ENCODE peak calls at places on chromosomes 3 and 15, in four cellular contexts. S is K562, D is HepG2, R is GM12878. E is an unnamed sample.

GRCh38 chr3:185688808-185689207 is 102.7 kb downstream of the SENP2 start:
- DNase-seq in D (peak; percentile 35), S (no peak), R (no peak), E (no peak)

GRCh38 chr3:109930592-109930991 is 593.2 kb upstream of the DPPA4 start:
- DNase-seq in S (no peak), R (no peak), D (no peak), E (no peak)

GRCh38 chr15:25682349-25682748 is 180.8 kb downstream of the ATP10A start:
- DNase-seq in R (no peak), D (no peak), S (no peak), E (no peak)

GRCh38 chr3:130662407-130663028 is 84.1 kb downstream of the PIK3R4 start:
- DNase-seq in S (no peak), D (no peak), R (no peak), E (no peak)

GRCh38 chr3:25465266-25465860 is 37.3 kb downstream of the RARB start:
- DNase-seq in D (no peak), S (no peak), R (no peak), E (no peak)

GRCh38 chr3:195847061-195847950 is 35.6 kb upstream of the MUC4 start:
- DNase-seq in D (peak; percentile 83), R (no peak), S (no peak), E (no peak)

GRCh38 chr15:55799287-55800212 is 56.6 kb upstream of the PRTG start:
- DNase-seq in D (peak; percentile 46), R (peak; percentile 4), S (peak; percentile 38), E (peak; percentile 56)

GRCh38 chr3:189898559-189899153 is 222.0 kb downstream of the P3H2 start:
- DNase-seq in R (no peak), D (no peak), S (no peak), E (no peak)

GRCh38 chr3:51637941-51638471 is 33.0 kb upstream of the TEX264 start:
- DNase-seq in S (peak; percentile 73), R (no peak), D (peak; percentile 74), E (peak; percentile 78)

DNA sequence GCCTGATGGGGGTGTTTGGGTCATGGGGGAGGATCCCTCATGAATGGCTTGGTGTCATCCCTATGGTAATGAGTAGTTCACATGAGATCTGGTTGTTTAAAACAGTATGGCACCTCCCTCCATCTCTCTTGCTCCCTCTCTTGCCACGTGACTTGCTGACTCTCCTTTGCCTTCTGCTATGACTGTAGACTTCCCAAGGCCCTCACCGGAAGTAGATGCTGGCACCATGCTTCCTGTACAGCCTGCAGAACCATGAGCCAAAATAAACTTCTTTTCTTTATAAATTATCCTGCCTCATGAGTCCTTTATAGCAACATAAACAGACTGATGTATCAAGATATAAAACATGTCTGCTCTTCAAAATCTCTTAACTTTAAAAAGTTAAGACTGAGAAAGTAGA is 96.1 kb downstream of the TFDP2 start:
- DNase-seq in R (no peak), S (no peak), D (no peak), E (no peak)
- TF ChIP-seq FOXK2 in R (no peak), S (no peak), D (no peak), E (no peak)

GRCh38 chr3:100893108-100893507 is 100.1 kb downstream of the ABI3BP start:
- DNase-seq in D (no peak), S (no peak), R (no peak), E (no peak)

GRCh38 chr3:100896994-100897393 is 96.2 kb downstream of the ABI3BP start:
- DNase-seq in S (no peak), R (no peak), D (no peak), E (no peak)

GRCh38 chr3:100893590-100893989 is 99.6 kb downstream of the ABI3BP start:
- DNase-seq in R (no peak), S (no peak), D (peak; percentile 3), E (peak; percentile 34)

GRCh38 chr3:100891033-100891432 is 102.2 kb downstream of the ABI3BP start:
- DNase-seq in R (no peak), D (no peak), S (no peak), E (no peak)

GRCh38 chr3:100891827-100892226 is 101.4 kb downstream of the ABI3BP start:
- DNase-seq in R (no peak), S (no peak), D (no peak), E (no peak)
- TF ChIP-seq BHLHE40 in R (no peak), S (no peak), D (no peak), E (no peak)

DNA sequence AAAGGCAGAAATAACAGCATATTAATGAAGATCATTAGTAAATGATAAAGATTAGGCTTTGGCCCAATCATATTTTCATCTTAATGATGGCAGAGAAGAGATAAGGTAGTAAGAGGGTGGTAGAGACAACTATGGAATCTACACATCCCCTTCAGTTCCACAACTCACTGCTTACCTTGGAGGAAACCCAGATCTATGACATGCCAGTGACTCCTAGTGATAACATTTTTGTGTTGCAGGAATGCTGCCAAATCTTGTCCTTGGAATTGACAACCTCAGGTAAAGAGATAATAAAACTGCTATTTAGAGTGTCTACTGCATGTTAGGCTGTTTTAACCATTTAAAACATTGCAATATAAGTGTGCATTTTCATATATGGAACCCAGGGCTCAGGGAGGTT is 347.5 kb upstream of the ARPP21 start:
- DNase-seq in D (no peak), S (no peak), R (no peak), E (no peak)
- TF ChIP-seq FOXK2 in D (no peak), S (no peak), R (no peak), E (no peak)

GRCh38 chr3:99640214-99640851 is 1.9 kb downstream of the COL8A1 start:
- DNase-seq in R (no peak), D (no peak), S (no peak), E (no peak)
- TF ChIP-seq BHLHE40 in R (no peak), D (no peak), S (no peak), E (no peak)

GRCh38 chr15:39597751-39598185 is 16.9 kb downstream of the THBS1 start:
- DNase-seq in D (no peak), S (no peak), R (no peak), E (no peak)

GRCh38 chr15:39597336-39597735 is 16.5 kb downstream of the THBS1 start:
- DNase-seq in S (no peak), R (no peak), D (no peak), E (no peak)

GRCh38 chr15:39599871-39600270 is 19.0 kb downstream of the THBS1 start:
- DNase-seq in S (no peak), D (no peak), R (no peak), E (no peak)

GRCh38 chr15:39598186-39598850 is 17.4 kb downstream of the THBS1 start:
- DNase-seq in R (no peak), S (no peak), D (no peak), E (no peak)

DNA sequence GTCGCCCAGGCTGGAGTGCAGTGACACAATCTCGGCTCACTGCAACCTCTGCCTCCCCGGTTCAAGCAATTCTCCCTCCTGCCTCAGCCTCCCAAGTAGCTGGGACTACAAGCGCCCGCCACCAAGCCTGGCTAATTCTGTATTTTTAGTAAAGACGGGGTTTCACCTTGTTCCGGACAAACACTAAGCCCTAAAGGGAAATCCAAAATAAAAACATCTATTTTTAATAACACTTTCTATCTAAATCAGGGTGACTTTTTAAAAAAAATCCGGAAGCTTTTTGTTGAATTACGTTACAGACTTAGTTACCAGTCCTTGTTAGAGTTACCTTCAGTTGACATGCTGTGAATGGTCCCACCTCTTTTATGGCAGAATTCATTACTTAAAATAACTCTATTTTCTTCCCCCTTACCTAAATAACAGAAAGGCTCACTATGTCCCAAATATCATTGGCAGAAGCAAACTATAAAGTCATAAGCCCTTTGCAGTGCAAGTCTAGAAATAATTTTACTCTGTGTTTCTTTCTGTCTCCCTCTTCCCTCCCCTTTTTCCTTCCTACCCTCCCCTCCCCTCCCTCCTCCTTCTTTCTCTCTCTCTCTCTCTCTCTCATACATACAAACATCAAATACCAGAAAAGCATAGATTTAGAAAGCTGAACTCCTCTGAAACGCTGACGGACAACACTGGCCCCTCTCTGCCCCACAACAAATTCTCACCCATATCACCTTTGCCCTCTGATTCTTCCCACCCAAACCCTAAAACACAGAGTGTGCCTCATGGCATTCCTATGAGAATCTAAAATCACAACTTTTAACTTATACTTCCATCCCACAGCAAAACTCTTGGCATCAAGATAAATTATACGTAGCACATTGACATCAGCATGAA is 18.3 kb downstream of the THBS1 start:
- DNase-seq in D (no peak), S (no peak), R (no peak), E (no peak)
- TF ChIP-seq FOXK2 in D (no peak), S (no peak), R (no peak), E (no peak)

GRCh38 chr3:74862501-74862900 is 248.0 kb upstream of the CNTN3 start:
- DNase-seq in R (no peak), S (no peak), D (no peak), E (no peak)
- TF ChIP-seq BHLHE40 in R (no peak), S (no peak), D (no peak), E (no peak)

DNA sequence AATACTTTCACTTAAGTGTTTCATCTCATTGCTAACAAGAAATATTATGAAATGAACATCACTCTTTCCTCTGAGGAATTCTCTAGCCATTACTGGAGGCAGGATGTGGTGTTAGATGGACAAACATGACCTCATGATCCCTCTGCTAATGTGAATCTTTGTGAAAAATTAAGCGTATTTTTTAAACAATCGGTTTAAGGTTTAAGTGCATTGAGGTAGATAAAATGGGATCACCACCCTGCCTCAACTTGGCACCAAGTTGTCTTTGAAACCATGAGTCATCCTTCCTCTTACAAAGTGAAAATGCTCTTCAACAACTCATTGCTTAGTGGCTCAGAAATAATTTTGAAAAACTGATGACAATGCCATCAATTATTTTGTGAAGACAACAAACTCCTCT is 76.0 kb upstream of the DCBLD2 start:
- DNase-seq in S (no peak), R (peak; percentile 43), D (peak; percentile 75), E (no peak)
- TF ChIP-seq FOXK2 in S (no peak), R (no peak), D (no peak), E (no peak)

E was measured in HEK293T.